ENCODE peak calls at places on chromosome 11, in seven cellular contexts. L is stimulated activated CD8-positive, alpha-beta memory T cell treated with anti-CD3 and anti-CD28 coated beads, Interleukin-7, amount 100 ng/mL, for 24 hours; N is left ventricle myocardium inferior; I is fibroblast of lung; K is amniotic stem cell; O is activated naive CD8-positive, alpha-beta T cell treated with anti-CD3 and anti-CD28 coated beads for 36 hours; X is choroid plexus epithelial cell. C is an unnamed sample.
A peak's percentile ranks its signal among the peaks of the same experiment; 100 is the strongest.

GRCh38 chr11:14644396-14645246 is 1.0 kb downstream of the PDE3B start:
- DNase-seq in L (no peak), N (peak; percentile 29), I (peak; percentile 31), K (no peak), O (peak; percentile 53), X (peak; percentile 23), C (peak; percentile 15)

GRCh38 chr11:19367051-19367709 is 126.4 kb upstream of the E2F8 start:
- DNase-seq in L (no peak), N (no peak), I (peak; percentile 44), K (no peak), O (no peak), X (peak; percentile 72), C (no peak)

GRCh38 chr11:122895591-122895990 is 13.0 kb downstream of the JHY start:
- DNase-seq in L (no peak), N (no peak), I (no peak), K (no peak), O (no peak), X (no peak), C (no peak)

GRCh38 chr11:27625347-27625912 is 74.8 kb downstream of the BDNF start:
- DNase-seq in L (no peak), N (no peak), I (no peak), K (no peak), O (no peak), X (no peak), C (no peak)

GRCh38 chr11:48005133-48005532 is 24.8 kb downstream of the PTPRJ start:
- DNase-seq in L (no peak), N (no peak), I (peak; percentile 47), K (no peak), O (peak; percentile 42), X (peak; percentile 66), C (no peak)

GRCh38 chr11:114790910-114791309 is 112.6 kb downstream of the NXPE2 start:
- DNase-seq in L (no peak), N (no peak), I (no peak), K (no peak), O (no peak), X (no peak), C (no peak)

GRCh38 chr11:117908959-117909610 is 20.1 kb downstream of the TMPRSS13 start:
- DNase-seq in L (no peak), N (no peak), I (no peak), K (no peak), O (no peak), X (no peak), C (no peak)

GRCh38 chr11:74933765-74934164 is 15.1 kb downstream of the XRRA1 start:
- DNase-seq in L (no peak), N (no peak), I (no peak), K (no peak), O (no peak), X (no peak), C (no peak)

GRCh38 chr11:1744879-1745700 is 5.3 kb downstream of the IFITM10 start:
- DNase-seq in L (no peak), N (no peak), I (no peak), K (no peak), O (no peak), X (no peak), C (no peak)

GRCh38 chr11:2929511-2929879 is 275 bp upstream of the PHLDA2 start:
- DNase-seq in L (no peak), N (no peak), I (peak; percentile 77), K (peak; percentile 22), O (peak; percentile 65), X (peak; percentile 82), C (peak; percentile 50)

GRCh38 chr11:111602865-111603632 is 800 bp downstream of the SIK2 start:
- DNase-seq in L (no peak), N (no peak), I (peak; percentile 50), K (no peak), O (peak; percentile 17), X (peak; percentile 71), C (peak; percentile 52)

GRCh38 chr11:103091441-103091809 is 535 bp downstream of the DCUN1D5 start:
- DNase-seq in L (peak; percentile 17), N (peak; percentile 31), I (peak; percentile 27), K (no peak), O (peak; percentile 58), X (peak; percentile 48), C (peak; percentile 33)

GRCh38 chr11:299081-299891 is at the start of gene IFITM5:
- DNase-seq in L (no peak), N (peak; percentile 13), I (no peak), K (no peak), O (peak; percentile 18), X (no peak), C (peak; percentile 6)

GRCh38 chr11:89293966-89294679 is 116.4 kb downstream of the TYR start:
- DNase-seq in L (no peak), N (peak; percentile 11), I (peak; percentile 35), K (no peak), O (no peak), X (peak; percentile 58), C (no peak)

GRCh38 chr11:44633641-44634040 is 68.2 kb downstream of the CD82 start:
- DNase-seq in L (no peak), N (no peak), I (no peak), K (no peak), O (no peak), X (no peak), C (no peak)

GRCh38 chr11:126544311-126545056 is 189.0 kb downstream of the ST3GAL4 start:
- DNase-seq in L (no peak), N (no peak), I (peak; percentile 8), K (no peak), O (no peak), X (peak; percentile 28), C (no peak)

GRCh38 chr11:115613986-115614625 is 109.9 kb upstream of the CADM1 start:
- DNase-seq in L (no peak), N (no peak), I (peak; percentile 58), K (peak; percentile 39), O (no peak), X (peak; percentile 6), C (no peak)

GRCh38 chr11:95503047-95503446 is 272.0 kb upstream of the SESN3 start:
- DNase-seq in L (no peak), N (peak; percentile 15), I (peak; percentile 68), K (no peak), O (no peak), X (peak; percentile 41), C (no peak)

GRCh38 chr11:86390499-86390898 is 15.8 kb downstream of the CCDC81 start:
- DNase-seq in L (no peak), N (no peak), I (no peak), K (no peak), O (no peak), X (no peak), C (no peak)

C was measured in heart right ventricle.